ENCODE peak calls at places on chromosome 22, in four cellular contexts. D, C, M and T are unnamed samples.

GRCh38 chr22:35611891-35612576 is 5.1 kb downstream of the MB start:
- DNase-seq in D (no peak), C (no peak), M (no peak), T (no peak)

GRCh38 chr22:40512426-40513136 is 123.9 kb downstream of the MRTFA start:
- DNase-seq in D (no peak), C (no peak), M (no peak), T (no peak)

GRCh38 chr22:38016182-38017078 is 32.1 kb upstream of the SOX10 start:
- DNase-seq in D (no peak), C (no peak), M (no peak), T (peak)

GRCh38 chr22:37032134-37032534 is 12.6 kb downstream of the MPST start:
- DNase-seq in D (no peak), C (no peak), M (no peak), T (peak)

GRCh38 chr22:18033204-18033998 is 9.0 kb upstream of the MICAL3 start:
- DNase-seq in D (no peak), C (no peak), M (no peak), T (no peak)

GRCh38 chr22:21657361-21658118 is 8.3 kb upstream of the PPIL2 start:
- DNase-seq in D (peak), C (peak), M (peak), T (peak)

GRCh38 chr22:38570841-38571364 is 920 bp upstream of the DMC1 start:
- DNase-seq in D (peak), C (no peak), M (peak), T (peak)

GRCh38 chr22:41512421-41513194 is 31.7 kb downstream of the POLR3H start:
- DNase-seq in D (no peak), C (no peak), M (peak), T (peak)

GRCh38 chr22:30294830-30295229 is 5.5 kb upstream of the CASTOR1 start:
- DNase-seq in D (no peak), C (no peak), M (no peak), T (no peak)

GRCh38 chr22:46326066-46326680 is 9.3 kb upstream of the TRMU start:
- DNase-seq in D (no peak), C (no peak), M (no peak), T (no peak)

GRCh38 chr22:49201046-49201970 is 626.4 kb downstream of the BRD1 start:
- DNase-seq in D (no peak), C (no peak), M (no peak), T (no peak)

GRCh38 chr22:33579448-33580093 is 340.7 kb downstream of the LARGE1 start:
- DNase-seq in D (peak), C (peak), M (peak), T (peak)

GRCh38 chr22:27381552-27381951 is 420.0 kb downstream of the MN1 start:
- DNase-seq in D (no peak), C (no peak), M (no peak), T (no peak)